ENCODE peak calls at places on chromosomes 2 and 18, in four cellular contexts. Y is tibial artery, C is fibroblast of mammary gland, P is fibroblast of villous mesenchyme. Z is an unnamed sample.
A peak's percentile ranks its signal among the peaks of the same experiment; 100 is the strongest.

GRCh38 chr18:3593381-3593903 is 143.5 kb downstream of the TGIF1 start:
- DNase-seq in Y (no peak), P (peak; percentile 96), C (peak; percentile 93), Z (peak; percentile 83)

GRCh38 chr2:172100080-172101007 is 2.4 kb downstream of the DLX2 start:
- DNase-seq in Y (no peak), P (no peak), C (no peak), Z (no peak)

GRCh38 chr18:50559750-50560680 is at the start of gene MAPK4:
- DNase-seq in P (peak; percentile 11), C (peak; percentile 11), Y (no peak), Z (peak; percentile 8)

GRCh38 chr2:238101891-238102841 is 2.0 kb downstream of the ESPNL start:
- DNase-seq in C (no peak), Y (no peak), P (no peak), Z (no peak)

GRCh38 chr2:39640681-39641080 is 25.0 kb upstream of the TMEM178A start:
- DNase-seq in Y (no peak), P (no peak), C (no peak), Z (no peak)

GRCh38 chr18:51168031-51168742 is 29.3 kb downstream of the MEX3C start:
- DNase-seq in C (no peak), P (no peak), Y (no peak), Z (no peak)

GRCh38 chr18:57004366-57005121 is 142.3 kb upstream of the BOD1L2 start:
- DNase-seq in P (peak; percentile 55), Y (no peak), C (peak; percentile 56), Z (peak; percentile 37)

GRCh38 chr2:75146221-75146902 is 53.0 kb downstream of the TACR1 start:
- DNase-seq in C (no peak), Y (no peak), P (no peak), Z (no peak)

GRCh38 chr2:27212626-27213471 is 781 bp upstream of the SLC5A6 start:
- DNase-seq in Y (no peak), C (peak; percentile 82), P (peak; percentile 88), Z (peak; percentile 79)

GRCh38 chr2:8543412-8544167 is 138.3 kb upstream of the ID2 start:
- DNase-seq in C (peak; percentile 89), Y (peak; percentile 69), P (peak; percentile 80), Z (peak; percentile 86)

GRCh38 chr18:24060644-24061043 is 46.1 kb downstream of the TTC39C start:
- DNase-seq in P (peak; percentile 47), C (peak; percentile 59), Y (no peak), Z (peak; percentile 55)

GRCh38 chr2:75025633-75026380 is 67.4 kb downstream of the POLE4 start:
- DNase-seq in P (no peak), C (peak; percentile 26), Y (no peak), Z (no peak)

GRCh38 chr2:224141304-224141703 is 102.2 kb upstream of the SERPINE2 start:
- DNase-seq in P (no peak), Y (no peak), C (no peak), Z (no peak)

GRCh38 chr18:13558132-13558531 is 168.2 kb downstream of the FAM210A start:
- DNase-seq in P (peak; percentile 44), C (peak; percentile 46), Y (no peak), Z (peak; percentile 49)

GRCh38 chr2:136112317-136112891 is 5.5 kb downstream of the CXCR4 start:
- DNase-seq in C (no peak), P (no peak), Y (no peak), Z (no peak)

GRCh38 chr18:40866013-40866644 is 1088.9 kb upstream of the PIK3C3 start:
- DNase-seq in P (no peak), C (peak; percentile 37), Y (no peak), Z (peak; percentile 11)

GRCh38 chr2:204571911-204572310 is 26.6 kb downstream of the PARD3B start:
- DNase-seq in P (no peak), C (no peak), Y (no peak), Z (no peak)

GRCh38 chr2:223563462-223563861 is 38.7 kb downstream of the SCG2 start:
- DNase-seq in Y (no peak), C (peak; percentile 94), P (peak; percentile 81), Z (peak; percentile 48)

GRCh38 chr18:59918320-59918755 is 18.5 kb downstream of the PMAIP1 start:
- DNase-seq in C (peak; percentile 55), P (peak; percentile 37), Y (no peak), Z (peak; percentile 54)

GRCh38 chr18:3057526-3057925 is 44.6 kb upstream of the LPIN2 start:
- DNase-seq in P (no peak), C (no peak), Y (no peak), Z (no peak)

GRCh38 chr2:176461686-176462376 is 192.6 kb downstream of the MTX2 start:
- DNase-seq in C (peak; percentile 72), Y (no peak), P (peak; percentile 60), Z (peak; percentile 41)

GRCh38 chr2:113156278-113157107 is 17.3 kb upstream of the PSD4 start:
- DNase-seq in Y (no peak), C (no peak), P (no peak), Z (no peak)

GRCh38 chr2:134246154-134246874 is 7.6 kb upstream of the MGAT5 start:
- DNase-seq in P (no peak), Y (no peak), C (no peak), Z (no peak)

GRCh38 chr2:211812587-211812986 is 726.0 kb downstream of the ERBB4 start:
- DNase-seq in Y (no peak), C (no peak), P (no peak), Z (no peak)

GRCh38 chr2:191245046-191245868 is at the start of gene MYO1B:
- DNase-seq in C (peak; percentile 71), Y (peak; percentile 50), P (peak; percentile 83), Z (peak; percentile 80)
- H3K4me3 ChIP-seq in C (peak within 1 kb of the TSS; percentile 83), Y (peak within 1 kb of the TSS; percentile 87), P (peak within 1 kb of the TSS; percentile 89), Z (peak within 1 kb of the TSS; percentile 93)

GRCh38 chr2:24015562-24016375 is 5.9 kb downstream of the MFSD2B start:
- DNase-seq in C (peak; percentile 82), P (peak; percentile 80), Y (no peak), Z (peak; percentile 87)
- TF ChIP-seq CTCF in C (no peak), P (no peak), Y (no peak), Z (no peak)

DNA sequence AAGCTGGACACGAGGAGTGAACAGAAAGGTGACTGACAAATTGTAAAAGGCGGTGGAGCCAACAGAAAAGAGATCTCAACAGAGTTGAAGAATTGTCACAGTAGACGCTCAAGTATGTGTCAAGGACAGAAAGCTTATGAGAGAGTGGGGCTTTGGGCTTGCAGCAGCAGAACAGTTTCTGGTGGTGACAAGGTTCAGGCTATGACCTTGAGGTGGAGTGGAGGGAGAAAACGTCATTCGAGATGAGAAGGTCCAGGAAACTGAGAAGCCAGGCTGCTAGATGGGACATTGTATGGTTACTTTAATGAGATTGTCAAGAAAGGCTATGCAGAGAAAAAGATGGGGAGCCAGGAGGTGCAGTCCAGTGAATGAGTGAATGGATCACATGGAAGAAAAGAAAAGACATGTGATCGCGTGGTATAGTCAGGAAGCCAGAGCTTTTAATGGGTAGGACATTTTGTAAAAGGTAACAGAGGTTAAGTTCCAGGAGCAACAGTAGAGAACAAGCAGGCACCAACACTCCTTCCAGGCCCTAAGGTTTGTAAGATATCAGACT is 91.1 kb upstream of the EPC2 start:
- DNase-seq in Y (no peak), C (no peak), P (no peak), Z (no peak)
- H3K4me3 ChIP-seq in Y (peak overlapping the region; percentile 19), C (no peak overlapping the region), P (peak overlapping the region; percentile 61), Z (peak overlapping the region; percentile 44)

DNA sequence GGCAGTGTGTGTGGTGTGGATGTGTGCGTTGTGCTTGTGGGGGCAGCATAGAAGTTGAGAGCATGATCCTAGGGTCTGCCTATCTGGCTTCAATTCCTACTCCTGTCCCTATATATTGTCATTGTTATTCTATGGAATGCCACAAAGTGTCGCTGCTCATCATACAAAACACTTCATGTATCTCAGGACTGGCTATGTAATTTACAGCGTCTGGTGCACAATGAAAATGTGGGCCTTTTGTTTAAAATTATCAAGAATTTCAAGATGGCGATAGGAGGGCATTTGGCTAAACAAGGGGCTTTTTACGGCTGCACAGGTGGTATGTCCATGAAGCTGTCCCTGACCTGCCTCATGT is 3.4 kb downstream of the SERPINB2 start:
- DNase-seq in C (peak; percentile 12), Y (no peak), P (no peak), Z (no peak)
- TF ChIP-seq CTCF in C (no peak), Y (no peak), P (no peak), Z (peak; percentile 35)

GRCh38 chr2:197427204-197427603 is 7.6 kb downstream of the SF3B1 start:
- DNase-seq in Y (no peak), P (peak; percentile 68), C (no peak), Z (peak; percentile 11)

GRCh38 chr2:197427986-197428385 is 6.8 kb downstream of the SF3B1 start:
- DNase-seq in Y (no peak), C (no peak), P (no peak), Z (no peak)

GRCh38 chr2:197423307-197423706 is 11.5 kb downstream of the SF3B1 start:
- DNase-seq in Y (no peak), C (no peak), P (no peak), Z (no peak)

GRCh38 chr2:197426723-197427122 is 8.1 kb downstream of the SF3B1 start:
- DNase-seq in C (no peak), P (peak; percentile 12), Y (no peak), Z (no peak)

GRCh38 chr2:197425550-197425949 is 9.3 kb downstream of the SF3B1 start:
- DNase-seq in Y (no peak), C (no peak), P (no peak), Z (no peak)
- H3K4me3 ChIP-seq in Y (no peak overlapping the region), C (no peak overlapping the region), P (no peak overlapping the region), Z (no peak overlapping the region)

GRCh38 chr18:32730068-32730467 is 42.8 kb downstream of the KLHL14 start:
- DNase-seq in C (no peak), P (no peak), Y (no peak), Z (no peak)

GRCh38 chr18:32730620-32731021 is 42.2 kb downstream of the KLHL14 start:
- DNase-seq in P (peak; percentile 20), C (peak; percentile 37), Y (no peak), Z (peak; percentile 3)

GRCh38 chr18:32735781-32736180 is 37.0 kb downstream of the KLHL14 start:
- DNase-seq in C (peak; percentile 60), Y (no peak), P (peak; percentile 3), Z (peak; percentile 0)

GRCh38 chr18:32734442-32734841 is 38.4 kb downstream of the KLHL14 start:
- DNase-seq in P (no peak), Y (no peak), C (no peak), Z (no peak)

GRCh38 chr18:32732165-32732564 is 40.7 kb downstream of the KLHL14 start:
- DNase-seq in Y (no peak), P (no peak), C (no peak), Z (no peak)
- TF ChIP-seq CTCF in Y (no peak), P (no peak), C (no peak), Z (no peak)

DNA sequence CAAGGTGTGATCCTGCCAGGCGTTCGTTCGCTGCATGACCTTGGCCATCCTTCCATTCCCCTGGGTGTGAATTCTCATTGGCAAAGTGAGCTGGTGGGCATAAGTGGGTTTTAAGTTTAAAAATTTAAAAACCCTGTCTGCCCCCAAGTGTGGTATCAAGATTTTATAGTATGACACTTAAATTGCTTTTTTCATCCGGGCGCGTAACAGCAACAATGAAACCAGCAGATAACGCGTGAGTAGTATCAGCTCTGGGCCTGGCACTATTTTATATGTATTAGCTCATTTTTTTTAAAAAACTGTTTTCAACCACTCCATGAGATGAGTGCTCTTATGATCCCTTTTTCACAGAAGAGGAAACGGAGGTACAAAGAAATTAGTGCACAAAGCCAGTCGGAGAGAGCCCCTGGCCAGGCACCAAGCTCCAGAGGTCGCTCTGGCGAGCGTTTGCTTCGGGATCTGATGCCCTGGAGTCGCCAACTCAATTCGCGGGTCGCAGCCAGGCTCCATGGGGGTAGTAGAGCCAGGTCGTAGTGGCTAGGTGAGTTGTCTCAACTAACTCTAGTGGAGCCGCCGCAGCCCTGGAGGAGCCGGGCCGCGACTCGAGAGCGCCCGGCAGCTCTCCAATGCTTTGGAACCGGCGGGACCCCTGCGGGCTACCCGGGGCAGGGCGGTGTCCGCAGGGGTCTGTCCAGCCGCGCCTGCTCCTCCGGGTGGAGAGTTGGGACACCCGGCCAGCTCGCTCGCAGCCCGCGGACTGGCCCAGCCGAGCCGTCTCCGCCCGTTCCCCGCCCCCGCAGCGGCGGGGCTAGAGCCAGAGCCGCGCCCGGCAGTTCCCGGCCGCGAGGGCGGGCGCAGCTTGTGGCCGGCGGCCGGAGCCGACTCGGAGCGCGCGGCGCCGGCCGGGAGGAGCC is at the start of gene IL1R1:
- DNase-seq in C (peak; percentile 70), P (peak; percentile 80), Y (peak; percentile 78), Z (peak; percentile 81)
- H3K4me3 ChIP-seq in C (peak within 1 kb of the TSS; percentile 96), P (peak within 1 kb of the TSS; percentile 92), Y (peak within 1 kb of the TSS; percentile 66), Z (peak within 1 kb of the TSS; percentile 92)

Z was measured in AG10803.